ENCODE peak calls at places on chromosomes 2 and 18, in eight cellular contexts. G is H1, C is A549, S is sigmoid colon, J is suprapubic skin, R is HepG2, L is stomach, D is upper lobe of left lung. E is an unnamed sample.

GRCh38 chr2:239316562-239317465 is 84.0 kb downstream of the HDAC4 start:
- DNase-seq in G (no peak), C (no peak), S (peak; percentile 93), J (peak; percentile 89), R (no peak), L (peak; percentile 63), D (peak; percentile 56), E (no peak)

GRCh38 chr2:175965773-175966172 is 36.3 kb downstream of the LNPK start:
- DNase-seq in G (no peak), C (no peak), S (no peak), J (no peak), R (no peak), L (no peak), D (no peak), E (no peak)

GRCh38 chr18:8117008-8117376 is 492.2 kb upstream of the RAB12 start:
- DNase-seq in G (no peak), C (no peak), S (no peak), J (no peak), R (no peak), L (no peak), D (no peak), E (no peak)

GRCh38 chr2:237132799-237133198 is 47.1 kb downstream of the COPS8 start:
- DNase-seq in G (peak; percentile 29), C (peak; percentile 15), S (no peak), J (no peak), R (peak; percentile 65), L (no peak), D (no peak), E (no peak)

GRCh38 chr2:145939949-145940348 is 1420.0 kb upstream of the ZEB2 start:
- DNase-seq in G (no peak), C (no peak), S (no peak), J (no peak), R (no peak), L (no peak), D (no peak), E (no peak)

GRCh38 chr2:156763174-156763573 is 327.0 kb downstream of the GPD2 start:
- DNase-seq in G (no peak), C (no peak), S (no peak), J (no peak), R (no peak), L (no peak), D (no peak), E (no peak)

GRCh38 chr2:1088192-1088860 is 137.7 kb downstream of the SNTG2 start:
- DNase-seq in G (no peak), C (no peak), S (no peak), J (no peak), R (no peak), L (no peak), D (no peak), E (no peak)

GRCh38 chr2:126885701-126886121 is 13.0 kb upstream of the TEX51 start:
- DNase-seq in G (no peak), C (no peak), S (peak; percentile 72), J (peak; percentile 44), R (no peak), L (no peak), D (peak; percentile 60), E (peak; percentile 64)

GRCh38 chr2:26735096-26735495 is 29.0 kb upstream of the SLC35F6 start:
- DNase-seq in G (no peak), C (no peak), S (no peak), J (no peak), R (no peak), L (no peak), D (no peak), E (no peak)

GRCh38 chr2:3736112-3736511 is 32.7 kb downstream of the DCDC2C start:
- DNase-seq in G (no peak), C (no peak), S (no peak), J (no peak), R (no peak), L (no peak), D (no peak), E (no peak)

GRCh38 chr2:3737128-3737527 is 33.8 kb downstream of the DCDC2C start:
- DNase-seq in G (no peak), C (no peak), S (no peak), J (no peak), R (no peak), L (no peak), D (no peak), E (no peak)

GRCh38 chr2:3739313-3739712 is 35.9 kb downstream of the DCDC2C start:
- DNase-seq in G (no peak), C (no peak), S (no peak), J (no peak), R (no peak), L (no peak), D (peak; percentile 68), E (no peak)

GRCh38 chr2:3741372-3741771 is 38.0 kb downstream of the DCDC2C start:
- DNase-seq in G (no peak), C (no peak), S (no peak), J (no peak), R (no peak), L (no peak), D (no peak), E (no peak)

DNA sequence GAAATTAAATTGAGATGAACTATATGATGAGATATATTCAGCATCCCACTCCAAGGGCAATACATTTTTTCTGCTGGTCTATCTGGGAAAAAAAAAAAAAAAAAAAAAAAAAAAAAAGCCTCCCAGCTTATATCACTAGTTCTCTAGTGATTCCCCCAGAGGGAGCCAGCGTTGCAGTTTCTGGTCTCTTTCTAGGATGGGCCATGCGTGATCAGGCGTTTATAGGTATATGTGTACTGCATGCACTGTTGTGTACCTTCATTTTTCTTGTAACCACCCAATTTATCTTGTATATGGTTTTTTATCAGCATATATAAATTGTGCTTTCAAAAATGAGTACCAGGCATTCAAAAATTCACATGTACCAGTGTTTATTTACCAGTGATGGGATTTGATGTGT is 35.1 kb downstream of the DCDC2C start:
- DNase-seq in G (no peak), C (peak; percentile 75), S (no peak), J (no peak), R (peak; percentile 74), L (no peak), D (no peak), E (no peak)
- TF ChIP-seq EP300 in G (no peak), C (no peak), S (no peak), J (no peak), R (no peak), L (no peak), D (no peak), E (no peak)

GRCh38 chr2:161200327-161200726 is 40.1 kb downstream of the TANK start:
- DNase-seq in G (no peak), C (no peak), S (no peak), J (no peak), R (no peak), L (no peak), D (no peak), E (no peak)
- TF ChIP-seq POLR2A in G (no peak), C (no peak), S (no peak), J (no peak), R (no peak), L (no peak), D (no peak), E (no peak)

GRCh38 chr18:3603460-3604259 is 153.7 kb downstream of the TGIF1 start:
- DNase-seq in G (peak; percentile 85), C (no peak), S (peak; percentile 71), J (no peak), R (peak; percentile 69), L (peak; percentile 55), D (no peak), E (no peak)

GRCh38 chr18:3596324-3597158 is 146.6 kb downstream of the TGIF1 start:
- DNase-seq in G (no peak), C (no peak), S (peak; percentile 77), J (no peak), R (peak; percentile 88), L (peak; percentile 46), D (no peak), E (no peak)

GRCh38 chr18:3599235-3599634 is 149.3 kb downstream of the TGIF1 start:
- DNase-seq in G (no peak), C (no peak), S (no peak), J (no peak), R (no peak), L (no peak), D (no peak), E (no peak)

GRCh38 chr18:3597159-3597977 is 147.4 kb downstream of the TGIF1 start:
- DNase-seq in G (no peak), C (no peak), S (no peak), J (no peak), R (no peak), L (no peak), D (no peak), E (no peak)

DNA sequence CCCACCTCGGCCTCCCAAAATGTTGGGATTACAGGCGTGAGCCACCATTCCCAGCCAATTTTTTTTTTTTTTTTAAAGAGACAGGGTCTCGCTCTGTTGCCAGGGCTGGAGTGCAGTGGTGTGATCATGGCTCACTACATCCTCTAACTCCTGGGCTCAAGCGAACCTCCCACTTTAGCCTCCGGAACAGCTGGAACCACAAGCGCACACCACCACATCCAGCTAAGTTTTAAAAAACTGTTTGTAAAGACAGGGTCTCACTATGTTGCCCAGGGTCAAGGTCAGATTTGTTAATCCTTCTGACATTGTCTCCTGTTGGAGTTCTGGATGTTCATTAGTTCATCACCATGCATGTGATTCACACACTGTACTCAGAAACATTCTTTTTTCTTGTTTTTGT is 149.9 kb downstream of the TGIF1 start:
- DNase-seq in G (no peak), C (no peak), S (no peak), J (no peak), R (no peak), L (no peak), D (no peak), E (no peak)
- H3K4me1 ChIP-seq in G (peaks cover 13% of the 10 kb centered on the region), C (peaks cover 78% of the 10 kb centered on the region), S (peaks cover 54% of the 10 kb centered on the region), J (peaks cover 68% of the 10 kb centered on the region), R (peaks cover 85% of the 10 kb centered on the region), L (peaks cover 37% of the 10 kb centered on the region), D (peaks cover 52% of the 10 kb centered on the region), E (peaks cover 9% of the 10 kb centered on the region)

GRCh38 chr2:124607679-124608078 is 582.6 kb downstream of the CNTNAP5 start:
- DNase-seq in G (no peak), C (no peak), S (no peak), J (no peak), R (peak; percentile 23), L (peak; percentile 28), D (no peak), E (no peak)
- TF ChIP-seq EP300 in G (no peak), C (no peak), S (no peak), J (no peak), R (no peak), L (no peak), D (no peak), E (no peak)

DNA sequence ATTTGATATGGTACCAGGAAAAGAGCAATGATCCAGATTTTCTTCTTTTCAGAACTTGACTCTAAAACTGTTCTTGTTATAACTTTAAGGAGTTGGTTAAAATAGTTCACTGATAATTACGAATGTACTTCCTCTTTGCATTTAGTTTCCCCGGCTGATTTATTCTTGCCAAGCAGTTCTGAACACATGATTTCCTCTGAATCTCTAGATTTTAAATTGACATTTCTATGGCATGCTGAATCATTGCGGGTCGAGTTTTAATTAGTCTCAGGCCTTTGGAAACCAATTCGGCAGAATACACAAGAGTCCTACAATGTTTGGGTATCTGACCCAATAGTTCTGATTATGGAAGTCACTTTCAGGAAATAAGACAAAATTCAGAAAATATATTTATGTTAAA is 37.3 kb upstream of the DNAH7 start:
- DNase-seq in G (no peak), C (no peak), S (no peak), J (no peak), R (no peak), L (no peak), D (no peak), E (no peak)
- TF ChIP-seq POLR2A in G (no peak), C (no peak), S (no peak), J (no peak), R (no peak), L (no peak), D (no peak), E (no peak)

GRCh38 chr2:25307949-25308557 is 33.7 kb downstream of the DNMT3A start:
- DNase-seq in G (no peak), C (no peak), S (no peak), J (no peak), R (no peak), L (no peak), D (no peak), E (no peak)
- H3K4me1 ChIP-seq in G (peaks cover 23% of the 10 kb centered on the region), C (no peaks in the 10 kb centered on the region), S (peaks cover 95% of the 10 kb centered on the region), J (peaks cover 80% of the 10 kb centered on the region), R (peaks cover 18% of the 10 kb centered on the region), L (peaks cover 37% of the 10 kb centered on the region), D (peaks cover 44% of the 10 kb centered on the region), E (peaks cover 28% of the 10 kb centered on the region)